ENCODE peak calls at places on chromosomes 4 and X, in seven cellular contexts. One of them, this sample, is unnamed.

GRCh38 chr4:128358231-128358902 is 70.8 kb upstream of the PGRMC2 start:
- DNase-seq in A549: peak
- DNase-seq in K562: no peak
- DNase-seq in SK-N-SH: no peak
- DNase-seq in HepG2: no peak
- DNase-seq in IMR-90: peak
- DNase-seq in GM12878: no peak
- DNase-seq in this sample: no peak

GRCh38 chr4:118221193-118221800 is 131.5 kb downstream of the PRSS12 start:
- DNase-seq in A549: no peak
- DNase-seq in K562: no peak
- DNase-seq in SK-N-SH: no peak
- DNase-seq in HepG2: no peak
- DNase-seq in IMR-90: peak
- DNase-seq in GM12878: no peak
- DNase-seq in this sample: no peak

GRCh38 chr4:81454498-81454897 is 17.2 kb downstream of the RASGEF1B start:
- DNase-seq in A549: no peak
- DNase-seq in K562: peak
- DNase-seq in SK-N-SH: no peak
- DNase-seq in HepG2: no peak
- DNase-seq in IMR-90: peak
- DNase-seq in GM12878: no peak
- DNase-seq in this sample: no peak

GRCh38 chr4:10733016-10733415 is 48.4 kb upstream of the CLNK start:
- DNase-seq in A549: no peak
- DNase-seq in K562: no peak
- DNase-seq in SK-N-SH: no peak
- DNase-seq in HepG2: no peak
- DNase-seq in IMR-90: no peak
- DNase-seq in GM12878: no peak
- DNase-seq in this sample: no peak

GRCh38 chr4:174764105-174764729 is 64.8 kb downstream of the GLRA3 start:
- DNase-seq in A549: peak
- DNase-seq in K562: peak
- DNase-seq in SK-N-SH: peak
- DNase-seq in HepG2: peak
- DNase-seq in IMR-90: peak
- DNase-seq in GM12878: no peak
- DNase-seq in this sample: no peak

GRCh38 chr4:86141166-86141565 is 218.7 kb downstream of the MAPK10 start:
- DNase-seq in A549: no peak
- DNase-seq in K562: no peak
- DNase-seq in SK-N-SH: no peak
- DNase-seq in HepG2: no peak
- DNase-seq in IMR-90: no peak
- DNase-seq in GM12878: no peak
- DNase-seq in this sample: no peak

GRCh38 chr4:184506527-184507121 is 32.3 kb upstream of the IRF2 start:
- DNase-seq in A549: peak
- DNase-seq in K562: no peak
- DNase-seq in SK-N-SH: peak
- DNase-seq in HepG2: peak
- DNase-seq in IMR-90: no peak
- DNase-seq in GM12878: peak
- DNase-seq in this sample: no peak

GRCh38 chr4:38601244-38601915 is 62.6 kb upstream of the KLF3 start:
- DNase-seq in A549: peak
- DNase-seq in K562: no peak
- DNase-seq in SK-N-SH: no peak
- DNase-seq in HepG2: peak
- DNase-seq in IMR-90: peak
- DNase-seq in GM12878: no peak
- DNase-seq in this sample: no peak

GRCh38 chrX:41922694-41923171 is 621 bp downstream of the CASK start:
- DNase-seq in A549: peak
- DNase-seq in K562: peak
- DNase-seq in SK-N-SH: peak
- DNase-seq in HepG2: no peak
- DNase-seq in IMR-90: no peak
- DNase-seq in GM12878: no peak
- DNase-seq in this sample: no peak

GRCh38 chr4:7842384-7843279 is 97.0 kb downstream of the AFAP1 start:
- DNase-seq in A549: peak
- DNase-seq in K562: no peak
- DNase-seq in SK-N-SH: no peak
- DNase-seq in HepG2: no peak
- DNase-seq in IMR-90: peak
- DNase-seq in GM12878: no peak
- DNase-seq in this sample: no peak

GRCh38 chr4:52911684-52912294 is 49.7 kb downstream of the RASL11B start:
- DNase-seq in A549: peak
- DNase-seq in K562: peak
- DNase-seq in SK-N-SH: peak
- DNase-seq in HepG2: peak
- DNase-seq in IMR-90: peak
- DNase-seq in GM12878: peak
- DNase-seq in this sample: peak

GRCh38 chr4:3287972-3288570 is 4.8 kb upstream of the RGS12 start:
- DNase-seq in A549: no peak
- DNase-seq in K562: no peak
- DNase-seq in SK-N-SH: no peak
- DNase-seq in HepG2: no peak
- DNase-seq in IMR-90: no peak
- DNase-seq in GM12878: no peak
- DNase-seq in this sample: no peak

GRCh38 chr4:92304636-92305035 is 870 bp downstream of the GRID2 start:
- DNase-seq in A549: no peak
- DNase-seq in K562: no peak
- DNase-seq in SK-N-SH: peak
- DNase-seq in HepG2: no peak
- DNase-seq in IMR-90: no peak
- DNase-seq in GM12878: no peak
- DNase-seq in this sample: no peak

GRCh38 chr4:24624381-24624780 is 40.0 kb upstream of the DHX15 start:
- DNase-seq in A549: no peak
- DNase-seq in K562: no peak
- DNase-seq in SK-N-SH: no peak
- DNase-seq in HepG2: no peak
- DNase-seq in IMR-90: no peak
- DNase-seq in GM12878: no peak
- DNase-seq in this sample: no peak

GRCh38 chrX:22192419-22193086 is 80.2 kb upstream of the CBLL2 start:
- DNase-seq in A549: peak
- DNase-seq in K562: peak
- DNase-seq in SK-N-SH: peak
- DNase-seq in HepG2: peak
- DNase-seq in IMR-90: peak
- DNase-seq in GM12878: peak
- DNase-seq in this sample: peak
- TF ChIP-seq RAD21 in A549: peak
- TF ChIP-seq RAD21 in K562: peak
- TF ChIP-seq RAD21 in SK-N-SH: peak
- TF ChIP-seq RAD21 in HepG2: peak
- TF ChIP-seq RAD21 in IMR-90: peak
- TF ChIP-seq RAD21 in GM12878: peak
- TF ChIP-seq RAD21 in this sample: peak

DNA sequence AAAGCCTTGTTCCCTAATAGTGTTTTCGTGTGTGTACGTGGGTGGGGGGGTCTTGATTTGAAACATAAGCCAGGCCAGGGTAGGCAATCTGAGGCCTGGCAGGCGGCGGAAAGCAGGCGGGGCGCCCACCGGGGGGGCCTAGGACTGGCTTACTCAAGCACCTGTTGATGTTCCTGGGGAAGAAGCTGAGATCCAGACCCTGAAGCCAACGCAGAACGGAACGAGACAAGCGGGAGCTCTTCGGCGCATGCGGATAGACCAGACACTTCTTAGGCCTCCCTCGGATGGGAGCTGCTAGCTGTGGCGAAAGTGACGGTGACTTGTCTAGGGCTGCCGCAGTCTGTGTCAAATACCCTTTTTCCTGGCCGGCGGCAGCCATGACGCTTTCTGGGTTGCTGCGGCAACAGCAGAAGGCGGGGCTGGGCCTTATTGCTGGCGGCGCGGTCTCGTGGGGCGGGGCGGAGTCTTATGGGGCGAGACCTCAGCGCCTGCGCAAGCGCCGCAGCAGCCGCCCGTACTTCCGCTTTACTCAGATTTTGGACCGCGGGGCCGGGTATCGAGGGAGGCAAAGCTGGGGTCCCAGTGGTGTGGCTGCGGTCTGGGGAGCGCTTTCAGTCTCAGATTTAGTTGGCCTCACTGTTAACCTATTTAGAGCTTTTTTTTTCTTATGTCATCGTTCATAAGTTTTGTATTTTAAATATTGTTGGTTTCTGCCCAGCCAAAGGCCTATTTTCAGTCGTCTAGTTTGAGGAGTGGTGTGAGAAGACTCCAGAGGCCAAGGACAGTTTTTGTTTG is at the start of gene SPATA4:
- DNase-seq in A549: peak
- DNase-seq in K562: peak
- DNase-seq in SK-N-SH: peak
- DNase-seq in HepG2: peak
- DNase-seq in IMR-90: peak
- DNase-seq in GM12878: peak
- DNase-seq in this sample: peak
- TF ChIP-seq RAD21 in A549: no peak
- TF ChIP-seq RAD21 in K562: no peak
- TF ChIP-seq RAD21 in SK-N-SH: no peak
- TF ChIP-seq RAD21 in HepG2: no peak
- TF ChIP-seq RAD21 in IMR-90: no peak
- TF ChIP-seq RAD21 in GM12878: peak
- TF ChIP-seq RAD21 in this sample: no peak

GRCh38 chrX:7146703-7147430 is 645 bp upstream of the STS start:
- DNase-seq in A549: peak
- DNase-seq in K562: peak
- DNase-seq in SK-N-SH: no peak
- DNase-seq in HepG2: no peak
- DNase-seq in IMR-90: no peak
- DNase-seq in GM12878: no peak
- DNase-seq in this sample: no peak
- TF ChIP-seq RAD21 in A549: no peak
- TF ChIP-seq RAD21 in K562: no peak
- TF ChIP-seq RAD21 in SK-N-SH: no peak
- TF ChIP-seq RAD21 in HepG2: no peak
- TF ChIP-seq RAD21 in IMR-90: no peak
- TF ChIP-seq RAD21 in GM12878: no peak
- TF ChIP-seq RAD21 in this sample: no peak

GRCh38 chr4:106210021-106210420 is 106.0 kb downstream of the TBCK start:
- DNase-seq in A549: no peak
- DNase-seq in K562: no peak
- DNase-seq in SK-N-SH: no peak
- DNase-seq in HepG2: no peak
- DNase-seq in IMR-90: no peak
- DNase-seq in GM12878: no peak
- DNase-seq in this sample: no peak

GRCh38 chr4:106208481-106209460 is 107.2 kb downstream of the TBCK start:
- DNase-seq in A549: no peak
- DNase-seq in K562: no peak
- DNase-seq in SK-N-SH: no peak
- DNase-seq in HepG2: no peak
- DNase-seq in IMR-90: no peak
- DNase-seq in GM12878: no peak
- DNase-seq in this sample: no peak
- TF ChIP-seq RAD21 in A549: no peak
- TF ChIP-seq RAD21 in K562: no peak
- TF ChIP-seq RAD21 in SK-N-SH: no peak
- TF ChIP-seq RAD21 in HepG2: no peak
- TF ChIP-seq RAD21 in IMR-90: no peak
- TF ChIP-seq RAD21 in GM12878: no peak
- TF ChIP-seq RAD21 in this sample: peak

DNA sequence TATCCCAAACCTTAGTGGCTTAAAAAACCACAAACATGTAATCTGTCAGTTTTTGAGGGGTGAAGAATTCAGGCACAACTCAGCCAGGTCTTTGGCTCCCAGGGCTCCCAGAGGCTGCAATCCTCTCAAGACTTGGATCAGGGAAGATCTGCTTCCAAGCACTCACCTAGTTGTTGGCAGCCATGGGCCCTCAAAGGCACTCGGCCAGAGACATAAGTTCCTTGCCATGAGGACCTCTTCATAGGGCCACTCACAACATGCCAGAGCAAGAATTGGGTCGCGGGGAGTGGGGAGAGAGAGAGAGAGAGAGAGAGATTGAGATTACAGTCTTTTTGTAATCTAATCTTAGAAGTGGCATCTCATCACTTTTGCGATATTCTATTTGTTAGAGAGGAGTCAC is 77.1 kb upstream of the TBC1D9 start:
- DNase-seq in A549: no peak
- DNase-seq in K562: no peak
- DNase-seq in SK-N-SH: no peak
- DNase-seq in HepG2: no peak
- DNase-seq in IMR-90: no peak
- DNase-seq in GM12878: no peak
- DNase-seq in this sample: no peak
- TF ChIP-seq RAD21 in A549: no peak
- TF ChIP-seq RAD21 in K562: no peak
- TF ChIP-seq RAD21 in SK-N-SH: no peak
- TF ChIP-seq RAD21 in HepG2: no peak
- TF ChIP-seq RAD21 in IMR-90: no peak
- TF ChIP-seq RAD21 in GM12878: no peak
- TF ChIP-seq RAD21 in this sample: no peak

GRCh38 chrX:71859637-71860036 is 51.0 kb upstream of the NHSL2 start:
- DNase-seq in A549: peak
- DNase-seq in K562: no peak
- DNase-seq in SK-N-SH: no peak
- DNase-seq in HepG2: peak
- DNase-seq in IMR-90: peak
- DNase-seq in GM12878: no peak
- DNase-seq in this sample: no peak
- TF ChIP-seq RAD21 in A549: peak
- TF ChIP-seq RAD21 in K562: peak
- TF ChIP-seq RAD21 in SK-N-SH: peak
- TF ChIP-seq RAD21 in HepG2: no peak
- TF ChIP-seq RAD21 in IMR-90: peak
- TF ChIP-seq RAD21 in GM12878: peak
- TF ChIP-seq RAD21 in this sample: peak

DNA sequence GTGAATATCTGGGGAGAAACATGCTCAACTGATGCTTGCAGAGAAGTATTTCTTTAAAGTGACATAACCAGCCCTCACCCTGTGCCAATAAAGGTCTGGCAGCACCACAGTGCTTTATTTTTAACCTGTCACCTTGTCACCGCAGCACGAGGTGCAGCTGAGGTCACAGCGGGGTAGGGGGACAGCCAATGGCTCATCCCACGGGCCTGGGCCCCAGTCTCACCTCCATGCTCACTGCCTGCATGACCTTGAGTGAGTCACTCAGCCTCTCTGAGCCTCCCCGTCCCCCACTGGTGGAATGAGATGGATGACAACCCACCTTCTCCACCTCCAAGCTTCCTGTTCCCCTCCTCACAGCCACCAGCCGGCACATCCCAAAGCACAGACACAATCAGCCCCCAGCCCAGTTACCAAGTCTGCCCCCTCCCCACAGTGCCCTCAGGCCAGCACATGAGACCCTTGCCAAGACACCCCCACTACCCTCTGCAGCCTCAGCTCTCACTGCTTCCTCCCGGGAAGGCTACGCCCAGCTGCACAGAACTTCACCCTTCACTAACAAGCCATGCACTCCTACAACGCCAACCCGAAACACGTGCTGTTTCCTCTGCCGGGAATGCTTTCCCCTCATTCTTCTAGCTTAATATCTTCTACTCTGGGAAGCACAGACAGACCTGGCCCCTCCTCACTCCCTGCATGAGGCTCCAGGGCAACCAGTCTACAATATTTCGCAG is 24.9 kb upstream of the MAN2B2 start:
- DNase-seq in A549: no peak
- DNase-seq in K562: no peak
- DNase-seq in SK-N-SH: no peak
- DNase-seq in HepG2: no peak
- DNase-seq in IMR-90: no peak
- DNase-seq in GM12878: no peak
- DNase-seq in this sample: no peak
- TF ChIP-seq RAD21 in A549: no peak
- TF ChIP-seq RAD21 in K562: no peak
- TF ChIP-seq RAD21 in SK-N-SH: no peak
- TF ChIP-seq RAD21 in HepG2: no peak
- TF ChIP-seq RAD21 in IMR-90: no peak
- TF ChIP-seq RAD21 in GM12878: no peak
- TF ChIP-seq RAD21 in this sample: no peak